ENCODE peak calls at places on chromosome 22, in five cellular contexts. H, F, A, M and Q are unnamed samples.

GRCh38 chr22:20013382-20013871 is 3.2 kb downstream of the ARVCF start:
- DNase-seq in F (peak; percentile 60), H (peak; percentile 70), A (peak; percentile 54), M (peak; percentile 66), Q (no peak)

GRCh38 chr22:19959043-19959586 is 17.5 kb upstream of the TXNRD2 start:
- DNase-seq in F (peak; percentile 88), H (peak; percentile 77), A (no peak), M (peak; percentile 72), Q (no peak)

GRCh38 chr22:23591203-23591791 is 11.2 kb upstream of the IGLL1 start:
- DNase-seq in M (peak; percentile 43), A (peak; percentile 9), H (peak; percentile 70), F (peak; percentile 64), Q (no peak)

GRCh38 chr22:36220457-36220921 is 18.8 kb downstream of the APOL2 start:
- DNase-seq in A (no peak), H (peak; percentile 85), M (peak; percentile 42), F (peak; percentile 29), Q (no peak)

GRCh38 chr22:46612904-46613605 is 7.1 kb upstream of the GRAMD4 start:
- DNase-seq in F (peak; percentile 29), M (peak; percentile 22), A (no peak), H (no peak), Q (no peak)

GRCh38 chr22:29320546-29320945 is 5.0 kb upstream of the RASL10A start:
- DNase-seq in A (no peak), F (peak; percentile 47), H (no peak), M (no peak), Q (no peak)

GRCh38 chr22:31929126-31929928 is 15.0 kb upstream of the YWHAH start:
- DNase-seq in M (no peak), H (peak; percentile 62), F (peak; percentile 41), A (no peak), Q (no peak)

GRCh38 chr22:25702046-25702445 is 39.9 kb upstream of the MYO18B start:
- DNase-seq in F (peak; percentile 32), A (no peak), M (no peak), H (peak; percentile 36), Q (no peak)

GRCh38 chr22:50699001-50699753 is 26.6 kb downstream of the SHANK3 start:
- DNase-seq in M (no peak), H (no peak), A (no peak), F (no peak), Q (no peak)

GRCh38 chr22:37202001-37202555 is 10.2 kb downstream of the SSTR3 start:
- DNase-seq in H (no peak), A (no peak), F (no peak), M (no peak), Q (no peak)

GRCh38 chr22:49266561-49267519 is 560.8 kb downstream of the BRD1 start:
- DNase-seq in M (no peak), F (no peak), A (no peak), H (no peak), Q (no peak)

GRCh38 chr22:20530368-20531153 is 23.2 kb downstream of the MED15 start:
- DNase-seq in H (peak; percentile 75), M (peak; percentile 53), A (no peak), F (peak; percentile 85), Q (no peak)

GRCh38 chr22:50305658-50306566 is 1.5 kb downstream of the PLXNB2 start:
- DNase-seq in F (peak; percentile 90), A (no peak), M (peak; percentile 85), H (peak; percentile 95), Q (peak; percentile 86)

GRCh38 chr22:44755956-44756361 is 3.6 kb downstream of the ARHGAP8 start:
- DNase-seq in F (no peak), M (no peak), H (no peak), A (no peak), Q (no peak)

GRCh38 chr22:29216873-29217666 is 11.4 kb downstream of the EMID1 start:
- DNase-seq in M (peak; percentile 56), A (no peak), F (peak; percentile 83), H (peak; percentile 52), Q (peak; percentile 16)

GRCh38 chr22:23277583-23278295 is 97.4 kb downstream of the BCR start:
- DNase-seq in F (no peak), M (no peak), H (no peak), A (no peak), Q (no peak)

GRCh38 chr22:37555029-37555428 is 5.3 kb upstream of the CDC42EP1 start:
- DNase-seq in M (no peak), F (no peak), A (no peak), H (no peak), Q (no peak)

GRCh38 chr22:44888491-44888941 is 121.3 kb downstream of the PHF21B start:
- DNase-seq in M (no peak), F (no peak), A (no peak), H (no peak), Q (no peak)

GRCh38 chr22:16917144-16918003 is 90.6 kb downstream of the GAB4 start:
- DNase-seq in H (peak; percentile 15), A (peak; percentile 75), F (no peak), M (peak; percentile 57), Q (no peak)

GRCh38 chr22:28051787-28052356 is 132.8 kb upstream of the PITPNB start:
- DNase-seq in H (peak; percentile 70), M (peak; percentile 72), A (peak; percentile 34), F (peak; percentile 66), Q (no peak)

GRCh38 chr22:32421484-32421883 is 9.4 kb upstream of the RTCB start:
- DNase-seq in A (no peak), M (no peak), H (no peak), F (no peak), Q (no peak)

GRCh38 chr22:29629382-29630179 is 26.1 kb downstream of the NF2 start:
- DNase-seq in H (no peak), F (no peak), M (no peak), A (no peak), Q (no peak)